ENCODE peak calls at places on chromosomes 3 and 15, in four cellular contexts. U is GM12878, G is head of caudate nucleus, N is NAMALWA. S is an unnamed sample.

GRCh38 chr3:52385157-52385556 is 59.7 kb downstream of the SEMA3G start:
- DNase-seq in G (no peak), U (no peak), N (peak), S (no peak)

GRCh38 chr15:68792901-68793766 is 27.6 kb downstream of the ANP32A start:
- DNase-seq in N (no peak), U (no peak), G (no peak), S (no peak)

GRCh38 chr3:127702151-127702578 is 29.4 kb downstream of the ABTB1 start:
- DNase-seq in N (no peak), U (no peak), G (no peak), S (no peak)

GRCh38 chr15:67512140-67512539 is 8.8 kb upstream of the C15orf61 start:
- DNase-seq in G (no peak), N (no peak), U (no peak), S (no peak)

GRCh38 chr3:183449391-183449790 is 21.0 kb upstream of the MCF2L2 start:
- DNase-seq in U (no peak), G (no peak), N (peak), S (peak)

GRCh38 chr3:99418209-99418635 is 220.2 kb upstream of the COL8A1 start:
- DNase-seq in U (peak), N (no peak), G (no peak), S (no peak)

GRCh38 chr3:151305081-151305777 is 11.4 kb downstream of the GPR87 start:
- DNase-seq in G (peak), U (no peak), N (no peak), S (peak)

GRCh38 chr3:123344175-123344908 is 104.5 kb downstream of the ADCY5 start:
- DNase-seq in U (no peak), N (peak), G (no peak), S (no peak)

GRCh38 chr3:20023663-20024417 is 11.8 kb upstream of the PP2D1 start:
- DNase-seq in G (peak), N (no peak), U (no peak), S (peak)

S was measured in Ammon's horn.